ENCODE peak calls at places on chromosomes 1 and 21, in nine cellular contexts. B, W, K, I, T, Y, N, S and O are unnamed samples.

GRCh38 chr1:203036537-203036936 is 10.2 kb downstream of the PPFIA4 start:
- DNase-seq in B (no peak), W (no peak), K (no peak), I (no peak), T (no peak), Y (no peak), N (no peak), S (no peak), O (no peak)

GRCh38 chr21:45151484-45152115 is 77.2 kb downstream of the ADARB1 start:
- DNase-seq in B (no peak), W (no peak), K (no peak), I (no peak), T (no peak), Y (no peak), N (no peak), S (peak), O (no peak)

GRCh38 chr1:207918571-207918970 is 7.6 kb upstream of the CD34 start:
- DNase-seq in B (no peak), W (no peak), K (no peak), I (no peak), T (no peak), Y (no peak), N (no peak), S (no peak), O (no peak)

GRCh38 chr1:25774921-25775774 is 24.8 kb upstream of the SELENON start:
- DNase-seq in B (no peak), W (no peak), K (peak), I (no peak), T (no peak), Y (peak), N (no peak), S (no peak), O (peak)

GRCh38 chr1:107525146-107525545 is 384.3 kb downstream of the NTNG1 start:
- DNase-seq in B (no peak), W (no peak), K (no peak), I (no peak), T (peak), Y (no peak), N (no peak), S (peak), O (no peak)

GRCh38 chr1:5973771-5974170 is 18.5 kb downstream of the NPHP4 start:
- DNase-seq in B (no peak), W (no peak), K (no peak), I (no peak), T (no peak), Y (no peak), N (no peak), S (no peak), O (no peak)

GRCh38 chr1:59631561-59631960 is 183.2 kb upstream of the HOOK1 start:
- DNase-seq in B (peak), W (no peak), K (no peak), I (no peak), T (no peak), Y (no peak), N (no peak), S (no peak), O (no peak)

GRCh38 chr1:2348346-2349275 is 42.7 kb downstream of the MORN1 start:
- DNase-seq in B (no peak), W (no peak), K (no peak), I (no peak), T (no peak), Y (no peak), N (no peak), S (no peak), O (no peak)

GRCh38 chr1:10217748-10218441 is 7.5 kb downstream of the KIF1B start:
- DNase-seq in B (no peak), W (no peak), K (no peak), I (no peak), T (peak), Y (no peak), N (no peak), S (no peak), O (no peak)

GRCh38 chr1:12539320-12539704 is 78.7 kb downstream of the DHRS3 start:
- DNase-seq in B (no peak), W (no peak), K (no peak), I (no peak), T (no peak), Y (no peak), N (no peak), S (no peak), O (no peak)

GRCh38 chr1:64245495-64245894 is 42.1 kb downstream of the UBE2U start:
- DNase-seq in B (no peak), W (no peak), K (no peak), I (no peak), T (no peak), Y (no peak), N (no peak), S (peak), O (no peak)

GRCh38 chr1:83882906-83883305 is 116.0 kb downstream of the TTLL7 start:
- DNase-seq in B (peak), W (peak), K (no peak), I (no peak), T (peak), Y (no peak), N (no peak), S (peak), O (no peak)

GRCh38 chr1:6001992-6002576 is 9.9 kb upstream of the NPHP4 start:
- DNase-seq in B (no peak), W (peak), K (no peak), I (no peak), T (no peak), Y (no peak), N (no peak), S (no peak), O (no peak)

GRCh38 chr1:229897540-229897939 is 169.5 kb upstream of the GALNT2 start:
- DNase-seq in B (no peak), W (no peak), K (no peak), I (no peak), T (no peak), Y (no peak), N (no peak), S (peak), O (no peak)

GRCh38 chr1:166479052-166479631 is 312.3 kb upstream of the FAM78B start:
- DNase-seq in B (no peak), W (no peak), K (peak), I (no peak), T (peak), Y (peak), N (peak), S (peak), O (peak)

GRCh38 chr1:61142726-61143500 is 60.6 kb downstream of the NFIA start:
- DNase-seq in B (peak), W (no peak), K (no peak), I (no peak), T (no peak), Y (no peak), N (no peak), S (no peak), O (no peak)

GRCh38 chr1:75520862-75521261 is 90.1 kb downstream of the SLC44A5 start:
- DNase-seq in B (no peak), W (no peak), K (no peak), I (no peak), T (no peak), Y (no peak), N (no peak), S (no peak), O (no peak)

GRCh38 chr1:172905452-172905851 is 145.3 kb downstream of the TNFSF18 start:
- DNase-seq in B (no peak), W (no peak), K (no peak), I (no peak), T (peak), Y (no peak), N (no peak), S (no peak), O (no peak)

GRCh38 chr1:58041621-58042020 is 504.9 kb downstream of the OMA1 start:
- DNase-seq in B (peak), W (no peak), K (no peak), I (no peak), T (no peak), Y (no peak), N (no peak), S (no peak), O (no peak)

GRCh38 chr1:83033682-83034081 is 965.2 kb downstream of the TTLL7 start:
- DNase-seq in B (no peak), W (no peak), K (no peak), I (no peak), T (peak), Y (no peak), N (no peak), S (no peak), O (no peak)

GRCh38 chr1:235351441-235351840 is 15.8 kb upstream of the TBCE start:
- DNase-seq in B (no peak), W (no peak), K (no peak), I (no peak), T (no peak), Y (no peak), N (no peak), S (no peak), O (no peak)

GRCh38 chr21:45053561-45053960 is 20.8 kb upstream of the ADARB1 start:
- DNase-seq in B (no peak), W (no peak), K (no peak), I (no peak), T (no peak), Y (no peak), N (no peak), S (no peak), O (no peak)

GRCh38 chr21:45941338-45941710 is 40.2 kb upstream of the COL6A1 start:
- DNase-seq in B (no peak), W (no peak), K (no peak), I (no peak), T (no peak), Y (no peak), N (no peak), S (no peak), O (no peak)

GRCh38 chr1:1001057-1001630 is 1.2 kb upstream of the HES4 start:
- DNase-seq in B (no peak), W (peak), K (no peak), I (no peak), T (peak), Y (no peak), N (no peak), S (no peak), O (no peak)

GRCh38 chr1:18452550-18452949 is 28.2 kb upstream of the KLHDC7A start:
- DNase-seq in B (no peak), W (no peak), K (no peak), I (no peak), T (no peak), Y (no peak), N (no peak), S (peak), O (no peak)

GRCh38 chr21:45363921-45364463 is 41.0 kb upstream of the COL18A1 start:
- DNase-seq in B (peak), W (peak), K (peak), I (peak), T (peak), Y (no peak), N (peak), S (peak), O (no peak)

GRCh38 chr1:55155522-55155921 is 59.6 kb downstream of the USP24 start:
- DNase-seq in B (no peak), W (peak), K (no peak), I (no peak), T (peak), Y (no peak), N (no peak), S (peak), O (no peak)